ENCODE peak calls at places on chromosomes 13 and 19, in ten cellular contexts. T, M, Z, K, V, F, A, R, C and E are unnamed samples.

GRCh38 chr13:28650284-28650683 is 8.6 kb upstream of the POMP start:
- DNase-seq in C (no peak), F (no peak), V (no peak), A (no peak), Z (no peak), R (no peak), T (no peak), K (no peak), M (no peak), E (no peak)

GRCh38 chr19:44772969-44773368 is 4.7 kb upstream of the CBLC start:
- DNase-seq in A (no peak), M (no peak), Z (no peak), T (no peak), R (no peak), F (no peak), K (no peak), C (no peak), V (no peak), E (no peak)

GRCh38 chr19:18809149-18809978 is 18.3 kb upstream of the COMP start:
- DNase-seq in C (no peak), R (peak), M (peak), Z (no peak), A (peak), V (peak), F (peak), K (peak), T (peak), E (no peak)

GRCh38 chr13:76637651-76638111 is 248.5 kb downstream of the KCTD12 start:
- DNase-seq in M (no peak), T (no peak), K (no peak), A (no peak), F (peak), Z (no peak), V (no peak), C (no peak), R (peak), E (no peak)

GRCh38 chr19:38369584-38369983 is 4.8 kb upstream of the PSMD8 start:
- DNase-seq in R (no peak), M (no peak), F (no peak), Z (no peak), A (no peak), V (no peak), K (no peak), C (no peak), T (no peak), E (no peak)

GRCh38 chr13:34867590-34867989 is 74.5 kb upstream of the NBEA start:
- DNase-seq in R (peak), F (peak), K (no peak), T (no peak), C (no peak), M (no peak), Z (no peak), A (no peak), V (no peak), E (no peak)

GRCh38 chr13:99074693-99075092 is 96.8 kb upstream of the DOCK9 start:
- DNase-seq in T (no peak), Z (no peak), K (peak), C (no peak), R (no peak), M (no peak), F (no peak), A (no peak), V (no peak), E (no peak)

GRCh38 chr13:24274452-24274971 is 34.9 kb upstream of the C1QTNF9 start:
- DNase-seq in Z (no peak), V (peak), K (peak), A (no peak), M (no peak), T (no peak), C (peak), R (no peak), F (no peak), E (no peak)

GRCh38 chr13:65472336-65472735 is 1757.8 kb downstream of the PCDH9 start:
- DNase-seq in V (no peak), Z (no peak), M (no peak), C (no peak), F (peak), T (no peak), A (no peak), K (peak), R (no peak), E (no peak)

GRCh38 chr19:21602105-21602658 is 96.8 kb downstream of the ZNF429 start:
- DNase-seq in T (no peak), C (no peak), K (no peak), M (no peak), F (no peak), V (no peak), R (no peak), Z (no peak), A (no peak), E (no peak)

GRCh38 chr13:75494491-75494890 is 12.5 kb upstream of the TBC1D4 start:
- DNase-seq in T (no peak), V (no peak), F (peak), K (no peak), A (no peak), M (no peak), R (no peak), Z (no peak), C (no peak), E (no peak)

GRCh38 chr13:97367016-97367415 is 67.0 kb upstream of the RAP2A start:
- DNase-seq in C (peak), A (peak), M (no peak), R (peak), T (no peak), F (peak), Z (no peak), K (peak), V (no peak), E (no peak)

GRCh38 chr13:41848435-41849255 is 112.3 kb downstream of the VWA8 start:
- DNase-seq in R (no peak), T (no peak), C (no peak), V (no peak), M (no peak), A (no peak), K (no peak), Z (no peak), F (no peak), E (no peak)

GRCh38 chr13:51380269-51380668 is 40.8 kb downstream of the SERPINE3 start:
- DNase-seq in F (peak), T (no peak), V (no peak), C (no peak), K (no peak), A (no peak), R (peak), M (no peak), Z (no peak), E (peak)

GRCh38 chr13:22915442-22916082 is 265.2 kb upstream of the SGCG start:
- DNase-seq in Z (no peak), C (no peak), T (no peak), K (no peak), V (peak), M (peak), A (no peak), F (peak), R (no peak), E (peak)

GRCh38 chr13:113137656-113138292 is 15.2 kb downstream of the F10 start:
- DNase-seq in Z (no peak), A (no peak), T (no peak), K (no peak), C (no peak), R (no peak), V (no peak), M (no peak), F (no peak), E (no peak)

GRCh38 chr13:70391678-70392077 is 283.4 kb upstream of the KLHL1 start:
- DNase-seq in V (no peak), Z (peak), C (no peak), M (no peak), R (no peak), T (no peak), K (no peak), A (no peak), F (no peak), E (peak)

GRCh38 chr13:75410207-75410606 is 71.8 kb downstream of the TBC1D4 start:
- DNase-seq in V (no peak), T (no peak), A (no peak), R (no peak), K (no peak), Z (no peak), M (no peak), C (no peak), F (no peak), E (no peak)

GRCh38 chr19:37506387-37507166 is at the start of gene ZNF793:
- DNase-seq in R (peak), V (peak), T (peak), A (peak), F (peak), Z (peak), M (peak), C (no peak), K (no peak), E (peak)

GRCh38 chr13:41914552-41914951 is 46.4 kb downstream of the VWA8 start:
- DNase-seq in M (no peak), T (no peak), Z (no peak), A (no peak), K (no peak), R (no peak), V (no peak), C (no peak), F (no peak), E (no peak)

GRCh38 chr13:77692746-77693448 is 4.6 kb upstream of the SLAIN1 start:
- DNase-seq in K (no peak), M (no peak), R (no peak), C (no peak), V (no peak), F (no peak), T (no peak), A (no peak), Z (no peak), E (no peak)

GRCh38 chr13:44147648-44148047 is 226.0 kb upstream of the SERP2 start:
- DNase-seq in M (no peak), A (no peak), C (no peak), T (no peak), F (no peak), K (no peak), R (no peak), Z (no peak), V (no peak), E (no peak)

GRCh38 chr13:24228852-24229458 is 68.4 kb downstream of the SPATA13 start:
- DNase-seq in A (peak), V (no peak), Z (peak), T (no peak), F (peak), K (peak), M (no peak), C (peak), R (no peak), E (peak)

GRCh38 chr13:112657850-112658445 is 31.9 kb upstream of the ATP11A start:
- DNase-seq in A (no peak), C (no peak), V (no peak), R (peak), F (peak), K (no peak), M (no peak), T (no peak), Z (peak), E (no peak)

GRCh38 chr19:47111081-47111589 is 2.4 kb downstream of the ZC3H4 start:
- DNase-seq in A (no peak), Z (no peak), F (peak), C (no peak), M (no peak), V (no peak), T (no peak), K (peak), R (no peak), E (no peak)

GRCh38 chr13:28257305-28257704 is 119.0 kb downstream of the PAN3 start:
- DNase-seq in R (no peak), Z (no peak), C (no peak), T (no peak), A (no peak), V (no peak), F (no peak), K (no peak), M (no peak), E (no peak)

GRCh38 chr19:8028951-8029491 is 23.5 kb upstream of the CCL25 start:
- DNase-seq in M (no peak), C (no peak), T (no peak), K (no peak), A (no peak), V (no peak), F (no peak), Z (no peak), R (no peak), E (no peak)

GRCh38 chr19:54096642-54097106 is 3.9 kb downstream of the OSCAR start:
- DNase-seq in R (no peak), T (no peak), C (no peak), Z (no peak), V (no peak), K (peak), M (peak), A (peak), F (peak), E (no peak)

GRCh38 chr13:32153056-32153455 is 121.5 kb downstream of the FRY start:
- DNase-seq in V (no peak), C (no peak), R (peak), M (no peak), Z (no peak), K (no peak), A (no peak), F (peak), T (no peak), E (no peak)

GRCh38 chr19:58361900-58362271 is 665 bp downstream of the ZNF497 start:
- DNase-seq in V (peak), Z (no peak), K (no peak), T (no peak), F (peak), M (peak), A (no peak), R (no peak), C (peak), E (peak)

GRCh38 chr19:17847538-17848366 is at the start of gene JAK3:
- DNase-seq in A (peak), Z (no peak), V (peak), R (no peak), K (peak), T (no peak), F (peak), M (no peak), C (peak), E (peak)

GRCh38 chr19:6476155-6476895 is 5.3 kb downstream of the DENND1C start:
- DNase-seq in V (peak), T (no peak), K (no peak), A (no peak), M (peak), F (peak), R (no peak), C (no peak), Z (peak), E (no peak)

GRCh38 chr19:7415163-7415856 is 66.6 kb downstream of the ARHGEF18 start:
- DNase-seq in M (no peak), K (no peak), C (no peak), A (peak), Z (no peak), F (no peak), R (no peak), V (no peak), T (no peak), E (no peak)

GRCh38 chr13:47945738-47946137 is 55.3 kb downstream of the SUCLA2 start:
- DNase-seq in M (no peak), V (no peak), A (peak), Z (no peak), C (no peak), R (peak), T (no peak), K (no peak), F (peak), E (no peak)

GRCh38 chr19:45492627-45493470 is 4.0 kb downstream of the RTN2 start:
- DNase-seq in Z (no peak), C (peak), M (no peak), A (peak), T (no peak), V (peak), R (no peak), F (peak), K (peak), E (no peak)

GRCh38 chr13:26604784-26605183 is 47.3 kb downstream of the WASF3 start:
- DNase-seq in R (no peak), M (peak), V (peak), Z (no peak), C (no peak), K (no peak), A (no peak), T (peak), F (no peak), E (no peak)

GRCh38 chr13:25762795-25763377 is 288.9 kb downstream of the SHISA2 start:
- DNase-seq in F (no peak), Z (no peak), M (no peak), A (no peak), R (no peak), C (no peak), V (no peak), T (no peak), K (no peak), E (no peak)

GRCh38 chr13:86085890-86086289 is 286.7 kb upstream of the SLITRK6 start:
- DNase-seq in V (no peak), R (no peak), A (no peak), M (no peak), Z (no peak), F (peak), K (no peak), T (no peak), C (no peak), E (peak)